ENCODE peak calls at places on chromosomes 6 and 20, in ten cellular contexts. O is putamen, S is mucosa of descending colon, P is NCI-H510A, E is skeletal muscle cell, J is nucleus accumbens, N is SW 1271, V is NCI-H1417, D is KBM-7, X is GM12891. W is an unnamed sample.

GRCh38 chr6:145042559-145042958 is 692.8 kb downstream of the EPM2A start:
- DNase-seq in S (no peak), X (no peak), J (no peak), N (no peak), E (no peak), P (no peak), V (no peak), O (no peak), D (no peak), W (no peak)

GRCh38 chr6:31541059-31541657 is 645 bp downstream of the DDX39B start:
- DNase-seq in V (peak; percentile 49), N (no peak), D (peak; percentile 75), P (peak; percentile 71), S (peak; percentile 69), J (no peak), X (no peak), E (no peak), O (no peak), W (peak; percentile 81)

GRCh38 chr20:18019068-18019467 is 38.6 kb downstream of the OVOL2 start:
- DNase-seq in V (no peak), D (peak; percentile 65), S (no peak), P (no peak), O (no peak), E (no peak), J (no peak), X (peak; percentile 47), N (no peak), W (no peak)

GRCh38 chr6:122609881-122610689 is at the start of gene PKIB:
- DNase-seq in N (peak; percentile 36), D (peak; percentile 83), E (peak; percentile 32), S (peak; percentile 91), J (peak; percentile 53), V (peak; percentile 80), X (peak; percentile 45), P (peak; percentile 47), O (peak; percentile 42), W (peak; percentile 18)

GRCh38 chr6:27290850-27291208 is 21.2 kb downstream of the POM121L2 start:
- DNase-seq in X (no peak), D (no peak), P (no peak), S (no peak), V (no peak), N (no peak), O (no peak), J (no peak), E (no peak), W (no peak)

GRCh38 chr6:91895592-91895991 is 1308.7 kb upstream of the MAP3K7 start:
- DNase-seq in V (no peak), O (no peak), X (no peak), S (no peak), D (no peak), N (no peak), E (no peak), J (no peak), P (no peak), W (no peak)

GRCh38 chr6:84685983-84686584 is 78.3 kb downstream of the TBX18 start:
- DNase-seq in D (peak; percentile 58), V (peak; percentile 19), E (no peak), S (no peak), J (no peak), X (peak; percentile 7), P (no peak), O (no peak), N (no peak), W (no peak)

GRCh38 chr6:156879235-156879995 is 102.2 kb downstream of the ARID1B start:
- DNase-seq in S (no peak), J (no peak), E (no peak), V (peak; percentile 6), D (no peak), P (no peak), N (no peak), O (no peak), X (no peak), W (no peak)

GRCh38 chr20:57380081-57380750 is 11.0 kb upstream of the RBM38 start:
- DNase-seq in S (peak; percentile 21), V (no peak), J (no peak), P (no peak), N (no peak), X (no peak), O (no peak), D (no peak), E (no peak), W (no peak)

GRCh38 chr6:13397359-13398080 is 69.2 kb upstream of the TBC1D7 start:
- DNase-seq in E (no peak), O (no peak), N (no peak), S (peak; percentile 77), D (peak; percentile 67), X (peak; percentile 46), P (no peak), V (no peak), J (no peak), W (no peak)

GRCh38 chr6:112086744-112087135 is 542 bp downstream of the TUBE1 start:
- DNase-seq in P (no peak), N (no peak), X (no peak), E (no peak), J (no peak), D (peak; percentile 60), O (peak; percentile 22), V (peak; percentile 28), S (no peak), W (no peak)

GRCh38 chr6:167255918-167256553 is 35.1 kb upstream of the UNC93A start:
- DNase-seq in E (no peak), J (no peak), S (no peak), V (no peak), O (no peak), X (no peak), N (no peak), D (peak; percentile 1), P (no peak), W (no peak)

GRCh38 chr6:130161627-130162404 is 60.9 kb downstream of the SAMD3 start:
- DNase-seq in E (no peak), J (no peak), S (no peak), P (no peak), X (no peak), D (no peak), O (no peak), V (no peak), N (no peak), W (no peak)

GRCh38 chr6:100948381-100949133 is 67.4 kb upstream of the ASCC3 start:
- DNase-seq in D (peak; percentile 20), S (no peak), E (no peak), J (no peak), O (no peak), P (no peak), V (no peak), X (no peak), N (no peak), W (no peak)

GRCh38 chr20:35648836-35649235 is 15.9 kb downstream of the CPNE1 start:
- DNase-seq in O (no peak), N (no peak), X (no peak), D (no peak), V (no peak), J (no peak), P (no peak), E (no peak), S (no peak), W (no peak)

GRCh38 chr6:99026135-99026534 is 78.4 kb upstream of the FBXL4 start:
- DNase-seq in J (no peak), S (no peak), O (no peak), X (no peak), D (peak; percentile 16), N (no peak), V (no peak), E (no peak), P (no peak), W (no peak)

GRCh38 chr6:97714772-97715171 is 431.8 kb upstream of the MMS22L start:
- DNase-seq in S (no peak), E (no peak), N (no peak), V (no peak), D (no peak), O (no peak), P (no peak), X (no peak), J (no peak), W (no peak)

GRCh38 chr6:84641076-84641475 is 123.3 kb downstream of the TBX18 start:
- DNase-seq in V (no peak), D (no peak), X (no peak), J (no peak), N (no peak), E (no peak), S (no peak), P (no peak), O (no peak), W (no peak)

W was measured in central memory CD4-positive, alpha-beta T cell.